ENCODE peak calls at places on chromosomes 13 and 19, in six cellular contexts. B is astrocyte; N is CD4-positive, alpha-beta T cell; Z is HL-60; C is GM10248; A is nephron progenitor cell. F is an unnamed sample.

GRCh38 chr19:57559008-57559403 is 657 bp downstream of the ZNF550 start:
- DNase-seq in B (no peak), N (no peak), Z (peak; percentile 48), C (peak; percentile 39), A (peak; percentile 23), F (peak; percentile 44)

GRCh38 chr13:75481176-75482069 is 546 bp downstream of the TBC1D4 start:
- DNase-seq in B (no peak), N (no peak), Z (peak; percentile 17), C (peak; percentile 29), A (peak; percentile 66), F (no peak)

GRCh38 chr13:104592127-104592526 is 1525.9 kb upstream of the SLC10A2 start:
- DNase-seq in B (peak; percentile 94), N (no peak), Z (no peak), C (no peak), A (no peak), F (peak; percentile 81)

GRCh38 chr13:33051632-33052031 is 35.4 kb downstream of the KL start:
- DNase-seq in B (no peak), N (no peak), Z (no peak), C (no peak), A (no peak), F (no peak)

GRCh38 chr13:101727118-101727517 is 274.6 kb downstream of the ITGBL1 start:
- DNase-seq in B (no peak), N (no peak), Z (no peak), C (no peak), A (no peak), F (no peak)

GRCh38 chr19:43224855-43225253 is 19.4 kb upstream of the PSG4 start:
- DNase-seq in B (no peak), N (no peak), Z (no peak), C (no peak), A (no peak), F (no peak)

GRCh38 chr19:44903216-44903601 is 2.4 kb upstream of the APOE start:
- DNase-seq in B (no peak), N (no peak), Z (no peak), C (no peak), A (no peak), F (no peak)

GRCh38 chr19:38693380-38694223 is 46.2 kb downstream of the ACTN4 start:
- DNase-seq in B (peak; percentile 90), N (peak; percentile 13), Z (peak; percentile 89), C (peak; percentile 64), A (peak; percentile 55), F (peak; percentile 76)

GRCh38 chr13:46668302-46668720 is 115.3 kb downstream of the LRCH1 start:
- DNase-seq in B (peak; percentile 91), N (no peak), Z (peak; percentile 20), C (no peak), A (no peak), F (peak; percentile 91)

GRCh38 chr19:34228762-34229161 is 25.6 kb upstream of the GARRE1 start:
- DNase-seq in B (no peak), N (no peak), Z (no peak), C (no peak), A (no peak), F (no peak)

GRCh38 chr13:94416454-94417080 is 62.9 kb downstream of the DCT start:
- DNase-seq in B (peak; percentile 18), N (no peak), Z (peak; percentile 21), C (no peak), A (peak; percentile 34), F (peak; percentile 67)

GRCh38 chr13:50909605-50910482 is at the start of gene RNASEH2B:
- DNase-seq in B (peak; percentile 52), N (peak; percentile 60), Z (peak; percentile 91), C (peak; percentile 84), A (peak; percentile 71), F (peak; percentile 63)

GRCh38 chr19:20969498-20969897 is 46.4 kb downstream of the ZNF85 start:
- DNase-seq in B (no peak), N (no peak), Z (no peak), C (no peak), A (no peak), F (no peak)

GRCh38 chr13:29713841-29714240 is 118.4 kb upstream of the SLC7A1 start:
- DNase-seq in B (no peak), N (no peak), Z (no peak), C (no peak), A (no peak), F (peak; percentile 52)

GRCh38 chr13:60348097-60348496 is 48.9 kb upstream of the TDRD3 start:
- DNase-seq in B (no peak), N (no peak), Z (no peak), C (no peak), A (no peak), F (no peak)

GRCh38 chr19:15404097-15404779 is 14.6 kb downstream of the AKAP8L start:
- DNase-seq in B (no peak), N (no peak), Z (no peak), C (no peak), A (no peak), F (no peak)

GRCh38 chr13:23618341-23618740 is 48.1 kb downstream of the TNFRSF19 start:
- DNase-seq in B (peak; percentile 99), N (no peak), Z (no peak), C (no peak), A (no peak), F (peak; percentile 99)

GRCh38 chr19:932647-933552 is 7.1 kb downstream of the ARID3A start:
- DNase-seq in B (peak; percentile 87), N (peak; percentile 45), Z (peak; percentile 67), C (peak; percentile 59), A (peak; percentile 83), F (peak; percentile 98)

GRCh38 chr13:45113809-45114208 is 6.5 kb upstream of the GTF2F2 start:
- DNase-seq in B (no peak), N (no peak), Z (no peak), C (no peak), A (no peak), F (no peak)

GRCh38 chr19:18612051-18612771 is 459 bp upstream of the TMEM59L start:
- DNase-seq in B (no peak), N (no peak), Z (no peak), C (no peak), A (no peak), F (no peak)

GRCh38 chr13:21537105-21537504 is 66.9 kb downstream of the MICU2 start:
- DNase-seq in B (no peak), N (no peak), Z (no peak), C (no peak), A (no peak), F (peak; percentile 19)

GRCh38 chr13:51444922-51445321 is 7.9 kb downstream of the INTS6 start:
- DNase-seq in B (peak; percentile 18), N (no peak), Z (no peak), C (no peak), A (no peak), F (peak; percentile 81)

GRCh38 chr19:34474233-34474989 is 7.1 kb upstream of the WTIP start:
- DNase-seq in B (no peak), N (no peak), Z (no peak), C (no peak), A (no peak), F (no peak)

GRCh38 chr13:49248433-49249002 is 793 bp downstream of the CDADC1 start:
- DNase-seq in B (peak; percentile 27), N (no peak), Z (peak; percentile 88), C (peak; percentile 20), A (no peak), F (peak; percentile 54)

GRCh38 chr19:51029718-51030117 is 3.3 kb upstream of the KLK11 start:
- DNase-seq in B (no peak), N (no peak), Z (no peak), C (no peak), A (no peak), F (no peak)

GRCh38 chr19:53365899-53366493 is 491 bp downstream of the ZNF525 start:
- DNase-seq in B (peak; percentile 0), N (no peak), Z (no peak), C (peak; percentile 24), A (peak; percentile 47), F (no peak)

GRCh38 chr13:113084094-113084942 is 21.3 kb upstream of the F7 start:
- DNase-seq in B (no peak), N (no peak), Z (no peak), C (no peak), A (no peak), F (no peak)
- TF ChIP-seq CTCF in B (no peak), N (no peak), Z (no peak), C (no peak), A (no peak), F (peak; percentile 42)

GRCh38 chr19:4690362-4690761 is 20.2 kb upstream of the MYDGF start:
- DNase-seq in B (no peak), N (no peak), Z (no peak), C (no peak), A (no peak), F (no peak)
- TF ChIP-seq CTCF in B (no peak), N (no peak), Z (no peak), C (no peak), A (no peak), F (peak; percentile 33)

DNA sequence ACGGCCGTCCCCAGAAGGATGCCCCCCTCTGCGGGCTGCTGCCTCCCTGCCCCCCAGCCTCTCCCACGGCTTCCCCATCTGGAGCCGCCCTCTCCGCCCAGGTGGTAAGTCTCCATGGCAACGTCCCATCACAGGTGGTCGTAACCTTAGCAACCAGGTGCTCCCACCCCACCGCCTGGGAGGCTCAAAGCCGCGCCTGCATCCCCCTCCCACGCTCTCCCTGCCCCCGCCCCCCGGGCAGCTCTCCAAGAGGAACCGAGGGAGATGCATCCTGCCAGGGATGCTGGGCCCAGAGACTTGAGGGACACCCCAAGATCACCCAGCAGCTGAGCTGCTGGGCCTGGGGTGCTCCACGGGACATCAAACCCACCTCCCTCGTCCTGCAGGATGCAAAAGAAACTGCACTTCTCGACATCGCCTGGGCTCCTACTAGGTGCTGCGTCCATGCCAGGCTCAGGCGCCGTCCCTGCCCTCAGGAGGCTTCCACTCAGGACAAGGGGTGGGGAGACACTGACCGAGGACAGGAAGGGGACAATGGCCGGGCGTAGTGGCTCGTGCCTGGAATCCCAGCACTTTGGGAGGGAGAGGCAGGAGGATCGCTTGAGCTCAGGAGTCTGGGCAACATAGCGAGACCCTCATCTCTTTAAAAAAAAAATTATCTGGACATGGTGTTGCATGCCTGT is 5.0 kb upstream of the LINGO3 start:
- DNase-seq in B (no peak), N (no peak), Z (no peak), C (no peak), A (no peak), F (no peak)
- TF ChIP-seq CTCF in B (no peak), N (no peak), Z (no peak), C (no peak), A (no peak), F (no peak)

GRCh38 chr19:49017666-49018351 is 918 bp upstream of the LHB start:
- DNase-seq in B (peak; percentile 42), N (peak; percentile 62), Z (peak; percentile 62), C (peak; percentile 79), A (peak; percentile 70), F (peak; percentile 62)

GRCh38 chr19:49014123-49014869 is 2.6 kb downstream of the LHB start:
- DNase-seq in B (no peak), N (no peak), Z (no peak), C (no peak), A (no peak), F (no peak)

GRCh38 chr19:49016067-49016839 is 638 bp downstream of the LHB start:
- DNase-seq in B (no peak), N (no peak), Z (no peak), C (no peak), A (no peak), F (no peak)

GRCh38 chr19:49017041-49017665 is at the start of gene LHB:
- DNase-seq in B (no peak), N (no peak), Z (no peak), C (no peak), A (no peak), F (no peak)

DNA sequence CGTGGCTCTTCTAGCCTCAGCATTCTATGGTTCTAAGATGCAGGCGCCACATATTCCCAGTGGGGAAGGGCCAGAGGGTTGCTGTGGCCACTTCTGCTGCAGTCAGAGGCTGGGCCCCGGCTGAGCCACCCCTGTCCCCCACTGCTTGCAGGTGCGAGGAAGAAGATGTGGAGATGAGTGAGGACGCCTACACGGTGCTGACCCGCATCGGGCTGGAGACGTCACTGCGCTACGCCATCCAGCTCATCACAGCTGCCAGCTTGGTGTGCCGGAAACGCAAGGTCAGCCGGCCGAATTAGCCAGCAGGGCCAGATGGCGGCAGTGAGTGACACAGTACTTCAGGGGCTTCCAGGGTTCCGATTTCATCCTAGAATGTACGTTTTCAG is 2.0 kb downstream of the LHB start:
- DNase-seq in B (no peak), N (no peak), Z (no peak), C (no peak), A (no peak), F (no peak)
- TF ChIP-seq CTCF in B (no peak), N (no peak), Z (no peak), C (no peak), A (no peak), F (no peak)

F was measured in choroid plexus epithelial cell.